ENCODE peak calls at places on chromosomes 3 and 15, in seven cellular contexts. A, R, I, E, Q, C and W are unnamed samples.

GRCh38 chr3:50157821-50158556 is 2.9 kb downstream of the SEMA3F start:
- DNase-seq in A (peak; percentile 22), R (no peak), I (no peak), Q (no peak), E (no peak), C (no peak), W (peak; percentile 42)

GRCh38 chr3:27729748-27730611 is 7.9 kb upstream of the EOMES start:
- DNase-seq in R (no peak), Q (no peak), A (peak; percentile 37), C (no peak), E (no peak), I (no peak), W (peak; percentile 45)

GRCh38 chr3:68088216-68088615 is 433.8 kb upstream of the SUCLG2 start:
- DNase-seq in C (no peak), A (no peak), E (no peak), Q (no peak), I (peak; percentile 18), R (no peak), W (no peak)

GRCh38 chr3:67998222-67998760 is 343.9 kb upstream of the SUCLG2 start:
- DNase-seq in E (no peak), C (no peak), A (no peak), R (no peak), I (no peak), Q (no peak), W (no peak)

GRCh38 chr3:42819351-42819965 is 10.2 kb downstream of the ACKR2 start:
- DNase-seq in E (no peak), I (no peak), Q (no peak), R (no peak), A (no peak), C (no peak), W (no peak)

GRCh38 chr3:49359623-49360022 is 1.5 kb upstream of the GPX1 start:
- DNase-seq in C (no peak), Q (no peak), R (no peak), A (peak; percentile 57), I (no peak), E (no peak), W (no peak)

GRCh38 chr3:80097674-80098073 is 329.9 kb upstream of the ROBO1 start:
- DNase-seq in I (no peak), Q (no peak), C (no peak), R (no peak), E (no peak), A (no peak), W (peak; percentile 3)

GRCh38 chr3:50617096-50617791 is at the start of gene MAPKAPK3:
- DNase-seq in C (no peak), Q (peak; percentile 91), I (no peak), R (no peak), E (no peak), A (no peak), W (no peak)

GRCh38 chr3:169668081-169668956 is 4.8 kb upstream of the MECOM start:
- DNase-seq in Q (peak; percentile 88), I (no peak), E (no peak), R (peak; percentile 34), C (peak; percentile 33), A (no peak), W (peak; percentile 44)

GRCh38 chr3:169666501-169667379 is 3.2 kb upstream of the MECOM start:
- DNase-seq in E (no peak), R (no peak), C (no peak), A (no peak), Q (peak; percentile 78), I (no peak), W (no peak)

GRCh38 chr3:169667710-169668080 is 4.2 kb upstream of the MECOM start:
- DNase-seq in R (no peak), C (no peak), I (no peak), A (no peak), E (no peak), Q (no peak), W (no peak)

GRCh38 chr3:169666079-169666436 is 2.5 kb upstream of the MECOM start:
- DNase-seq in R (no peak), I (no peak), C (no peak), Q (no peak), E (no peak), A (no peak), W (no peak)

DNA sequence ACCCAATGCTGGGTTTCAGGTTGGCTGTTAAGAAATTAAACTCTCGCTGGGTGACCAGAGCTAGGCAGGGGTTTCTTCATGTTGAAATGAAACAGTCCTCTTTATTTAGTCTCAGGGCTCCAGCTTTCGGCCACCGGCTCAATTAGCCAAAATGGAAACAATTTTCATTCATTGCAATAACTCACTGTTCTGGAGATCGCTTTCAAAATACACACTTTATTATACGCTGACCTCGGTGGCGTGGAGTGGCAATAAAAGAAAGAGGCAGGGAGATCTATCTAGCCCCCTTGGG is 3.8 kb upstream of the MECOM start:
- DNase-seq in R (no peak), Q (no peak), I (no peak), E (no peak), C (no peak), A (no peak), W (no peak)
- H3K4me3 ChIP-seq in R (no peak overlapping the region), Q (no peak overlapping the region), I (no peak overlapping the region), E (no peak overlapping the region), C (no peak overlapping the region), A (no peak overlapping the region), W (no peak overlapping the region)

DNA sequence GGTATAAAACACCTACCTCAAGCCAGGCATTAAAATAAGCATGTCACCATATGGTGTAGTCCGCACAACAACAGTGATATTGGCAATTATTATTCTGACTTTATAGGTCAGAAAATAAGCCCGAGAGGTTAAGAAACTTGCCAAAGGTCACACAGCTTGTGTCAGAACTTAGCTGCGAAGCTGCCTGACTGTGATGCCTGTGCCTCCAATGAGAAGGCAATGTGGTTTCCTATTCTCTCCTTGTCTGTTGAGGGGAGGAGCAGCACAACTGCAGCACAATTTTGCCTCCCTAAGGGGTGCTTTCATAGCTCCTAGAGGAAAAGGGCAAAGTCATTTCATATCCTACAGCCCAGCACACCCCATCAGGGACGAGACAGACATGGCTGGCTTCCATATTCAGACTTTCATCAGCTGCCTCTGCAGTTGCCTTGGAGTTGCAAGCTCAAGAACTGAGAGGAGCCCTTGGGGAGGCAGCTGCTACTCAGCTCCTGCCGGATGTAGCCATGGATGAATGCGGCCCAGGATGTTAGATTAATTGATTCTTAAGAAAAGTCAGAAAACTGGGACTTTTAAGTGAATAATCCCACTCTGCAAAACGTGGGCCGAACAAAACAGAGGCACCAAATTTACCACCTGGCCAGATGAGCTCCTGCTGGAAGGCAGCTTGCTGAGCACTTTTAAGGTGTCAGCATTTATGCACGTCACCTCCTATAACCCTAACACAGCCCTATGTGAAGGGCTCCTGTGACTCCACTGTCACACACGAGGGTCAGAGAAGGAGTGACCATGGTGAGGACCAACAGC is 38.5 kb downstream of the MYO5C start:
- DNase-seq in I (no peak), R (no peak), Q (no peak), A (peak; percentile 33), E (no peak), C (no peak), W (peak; percentile 46)
- H3K4me3 ChIP-seq in I (peak overlapping the region; percentile 81), R (no peak overlapping the region), Q (no peak overlapping the region), A (no peak overlapping the region), E (no peak overlapping the region), C (no peak overlapping the region), W (no peak overlapping the region)

GRCh38 chr15:23647001-23647295 is 719 bp downstream of the MAGEL2 start:
- DNase-seq in R (no peak), C (no peak), E (no peak), A (no peak), I (no peak), Q (peak; percentile 67), W (no peak)

GRCh38 chr15:23644829-23645228 is 2.8 kb downstream of the MAGEL2 start:
- DNase-seq in E (no peak), R (no peak), A (no peak), Q (peak; percentile 77), I (no peak), C (no peak), W (no peak)

GRCh38 chr15:23647421-23648375 is at the start of gene MAGEL2:
- DNase-seq in R (no peak), I (no peak), E (no peak), Q (peak; percentile 82), A (no peak), C (peak; percentile 55), W (no peak)

GRCh38 chr15:23645379-23646164 is 2.1 kb downstream of the MAGEL2 start:
- DNase-seq in R (no peak), A (no peak), E (no peak), Q (peak; percentile 74), C (no peak), I (no peak), W (no peak)

DNA sequence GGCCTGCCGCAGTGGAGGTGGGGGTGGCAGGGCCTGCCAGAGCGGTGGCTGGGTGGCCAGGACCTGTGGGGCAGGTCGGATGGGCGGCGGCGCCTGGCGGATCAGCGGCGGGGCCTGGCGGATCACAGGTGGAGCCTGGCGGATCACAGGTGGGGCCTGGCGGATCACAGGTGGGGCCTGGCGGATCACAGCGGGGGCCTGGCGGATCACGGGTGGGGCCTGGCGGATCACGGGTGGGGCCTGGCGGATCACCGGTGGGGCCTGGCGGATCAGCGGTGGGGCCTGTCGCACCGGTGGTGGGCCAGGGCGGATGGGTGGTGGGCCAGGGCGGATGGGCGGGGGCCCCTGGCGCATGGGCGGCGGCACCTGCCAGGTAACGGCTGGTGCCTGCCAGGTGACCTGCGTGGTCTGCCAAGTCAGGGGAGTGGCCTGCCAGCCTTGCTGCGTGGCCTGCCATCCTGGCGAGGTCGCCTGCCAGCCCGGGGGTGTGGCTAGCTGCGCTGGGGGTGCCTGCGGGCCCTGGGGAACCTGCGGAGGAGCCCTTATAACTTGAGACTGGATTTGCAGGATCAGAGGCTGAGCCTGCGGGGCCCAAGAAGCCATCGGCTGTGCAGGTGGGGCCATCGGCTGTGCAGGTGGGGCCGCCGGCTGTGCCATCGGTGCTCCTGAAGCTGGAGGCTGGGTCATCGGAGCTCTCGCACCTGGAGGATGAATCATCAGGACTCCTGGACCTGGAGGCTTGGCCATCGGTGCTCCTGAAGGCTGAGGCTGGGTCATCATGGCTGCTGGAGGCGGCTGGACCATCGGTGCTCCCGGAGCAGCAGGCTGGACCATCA is 1.3 kb downstream of the MAGEL2 start:
- DNase-seq in E (no peak), C (no peak), I (no peak), R (no peak), A (no peak), Q (peak; percentile 80), W (no peak)
- H3K4me3 ChIP-seq in E (no peak overlapping the region), C (no peak overlapping the region), I (no peak overlapping the region), R (no peak overlapping the region), A (no peak overlapping the region), Q (no peak overlapping the region), W (no peak overlapping the region)

GRCh38 chr15:39584266-39584659 is 3.4 kb downstream of the THBS1 start:
- DNase-seq in C (no peak), R (no peak), Q (no peak), A (no peak), I (no peak), E (no peak), W (no peak)

GRCh38 chr15:39582286-39582976 is 1.6 kb downstream of the THBS1 start:
- DNase-seq in A (peak; percentile 60), C (peak; percentile 67), Q (peak; percentile 69), E (peak; percentile 53), R (no peak), I (no peak), W (peak; percentile 64)

GRCh38 chr15:39582977-39583585 is 2.2 kb downstream of the THBS1 start:
- DNase-seq in E (peak; percentile 6), I (no peak), C (no peak), Q (no peak), A (peak; percentile 18), R (no peak), W (no peak)

GRCh38 chr15:39584662-39585393 is 3.9 kb downstream of the THBS1 start:
- DNase-seq in I (no peak), E (peak; percentile 3), A (no peak), Q (no peak), R (no peak), C (no peak), W (peak; percentile 58)

DNA sequence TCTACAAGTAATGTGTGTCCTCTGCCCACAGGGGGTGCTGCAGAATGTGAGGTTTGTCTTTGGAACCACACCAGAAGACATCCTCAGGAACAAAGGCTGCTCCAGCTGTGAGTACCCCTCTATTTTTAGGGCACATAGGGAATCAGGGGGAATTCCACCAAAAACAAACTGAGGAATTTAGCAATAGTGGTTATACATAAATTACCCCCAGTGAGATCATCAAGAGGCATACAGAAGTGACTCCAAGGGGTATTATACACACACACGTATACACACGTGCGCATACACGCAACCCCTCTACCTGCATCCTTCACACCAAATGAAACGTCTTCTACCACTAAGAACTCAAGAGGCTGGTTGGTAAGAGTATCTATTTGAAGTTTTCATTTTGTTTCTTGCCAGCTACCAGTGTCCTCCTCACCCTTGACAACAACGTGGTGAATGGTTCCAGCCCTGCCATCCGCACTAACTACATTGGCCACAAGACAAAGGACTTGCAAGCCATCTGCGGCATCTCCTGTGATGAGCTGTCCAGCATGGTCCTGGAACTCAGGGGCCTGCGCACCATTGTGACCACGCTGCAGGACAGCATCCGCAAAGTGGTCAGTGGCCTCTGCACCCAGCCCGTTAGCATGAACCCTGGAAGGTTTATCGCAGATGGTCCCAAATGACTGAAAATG is 2.8 kb downstream of the THBS1 start:
- DNase-seq in E (peak; percentile 40), R (no peak), C (no peak), I (no peak), Q (no peak), A (peak; percentile 60), W (peak; percentile 72)
- H3K4me3 ChIP-seq in E (peak overlapping the region; percentile 97), R (no peak overlapping the region), C (peak overlapping the region; percentile 92), I (no peak overlapping the region), Q (peak overlapping the region; percentile 39), A (peak overlapping the region; percentile 85), W (peak overlapping the region; percentile 75)